ENCODE peak calls at places on chromosomes 7 and 10, in ten cellular contexts. V, P, Y, A, T, B, L, J, Z and W are unnamed samples.
A peak's percentile ranks its signal among the peaks of the same experiment; 100 is the strongest.

GRCh38 chr7:87370660-87371180 is 25.3 kb downstream of the CROT start:
- DNase-seq in A (no peak), L (no peak), Z (no peak), P (no peak), J (no peak), V (peak; percentile 78), Y (no peak), B (no peak), T (no peak), W (no peak)

GRCh38 chr7:155813791-155814568 is 1.7 kb upstream of the SHH start:
- DNase-seq in J (no peak), T (no peak), V (no peak), A (no peak), P (no peak), Z (no peak), B (no peak), Y (no peak), L (no peak), W (no peak)

GRCh38 chr10:54133201-54133600 is 667.8 kb downstream of the PCDH15 start:
- DNase-seq in B (no peak), J (no peak), V (no peak), T (no peak), Z (no peak), A (no peak), Y (no peak), P (no peak), L (no peak), W (no peak)

GRCh38 chr10:1297566-1298301 is 241.5 kb downstream of the WDR37 start:
- DNase-seq in J (peak; percentile 29), P (no peak), Y (no peak), T (no peak), V (no peak), L (no peak), A (no peak), Z (no peak), B (no peak), W (no peak)

GRCh38 chr7:80905334-80905733 is 13.5 kb downstream of the SEMA3C start:
- DNase-seq in V (no peak), P (no peak), T (no peak), A (no peak), Z (no peak), L (no peak), J (no peak), Y (no peak), B (no peak), W (no peak)

GRCh38 chr7:23055582-23056178 is 41.8 kb upstream of the HYCC1 start:
- DNase-seq in T (no peak), J (peak; percentile 45), L (no peak), P (peak; percentile 26), Z (peak; percentile 33), B (peak; percentile 9), V (peak; percentile 77), Y (peak; percentile 75), A (peak; percentile 23), W (peak; percentile 69)

GRCh38 chr10:60123668-60124067 is 217.3 kb upstream of the CCDC6 start:
- DNase-seq in V (peak; percentile 7), A (no peak), T (no peak), Z (no peak), L (no peak), P (no peak), B (no peak), J (no peak), Y (no peak), W (no peak)

GRCh38 chr10:132839061-132839460 is 53.1 kb upstream of the NKX6-2 start:
- DNase-seq in A (no peak), Z (no peak), T (no peak), Y (no peak), L (peak; percentile 49), P (no peak), J (no peak), B (no peak), V (no peak), W (no peak)

GRCh38 chr10:20998036-20998435 is 100.9 kb upstream of the NEBL start:
- DNase-seq in A (no peak), J (no peak), V (no peak), L (no peak), Y (no peak), P (no peak), T (no peak), B (no peak), Z (no peak), W (no peak)

GRCh38 chr7:27187702-27188665 is 3.0 kb upstream of the HOXA11 start:
- DNase-seq in V (no peak), Z (peak; percentile 44), L (peak; percentile 57), J (peak; percentile 46), P (no peak), T (no peak), Y (no peak), A (no peak), B (no peak), W (no peak)

GRCh38 chr10:71582019-71582418 is 137.6 kb downstream of the C10orf105 start:
- DNase-seq in V (peak; percentile 42), T (no peak), L (no peak), P (no peak), Z (no peak), J (peak; percentile 77), B (no peak), Y (no peak), A (no peak), W (peak; percentile 34)

GRCh38 chr7:1700536-1701333 is 30.7 kb downstream of the ELFN1 start:
- DNase-seq in V (no peak), Z (no peak), L (peak; percentile 40), J (no peak), A (no peak), B (no peak), Y (no peak), T (no peak), P (no peak), W (no peak)

GRCh38 chr10:101230185-101230917 is 1.1 kb upstream of the LBX1 start:
- DNase-seq in V (no peak), P (no peak), L (no peak), J (peak; percentile 68), Y (no peak), B (no peak), T (no peak), A (no peak), Z (peak; percentile 8), W (peak; percentile 35)

GRCh38 chr7:70553364-70553763 is 578.6 kb upstream of the GALNT17 start:
- DNase-seq in V (no peak), T (no peak), Y (no peak), J (no peak), L (no peak), Z (no peak), P (no peak), B (no peak), A (no peak), W (no peak)

GRCh38 chr7:150876817-150877526 is 24.7 kb downstream of the AOC1 start:
- DNase-seq in P (peak; percentile 42), L (no peak), V (peak; percentile 64), Y (peak; percentile 40), A (peak; percentile 17), B (peak; percentile 19), J (peak; percentile 67), Z (peak; percentile 66), T (peak; percentile 59), W (peak; percentile 79)

GRCh38 chr7:156545989-156546388 is 94.6 kb upstream of the RNF32 start:
- DNase-seq in P (no peak), B (no peak), Z (no peak), L (no peak), V (no peak), A (no peak), T (no peak), Y (no peak), J (no peak), W (no peak)

GRCh38 chr10:23150081-23150480 is 42.0 kb upstream of the PTF1A start:
- DNase-seq in Z (no peak), P (no peak), V (no peak), T (no peak), J (no peak), B (no peak), A (no peak), L (no peak), Y (no peak), W (no peak)

GRCh38 chr7:38438938-38439337 is 165.5 kb upstream of the TARP start:
- DNase-seq in Y (no peak), T (no peak), L (no peak), V (no peak), B (no peak), P (no peak), Z (no peak), A (no peak), J (no peak), W (no peak)

GRCh38 chr7:1709900-1710299 is 39.8 kb downstream of the ELFN1 start:
- DNase-seq in T (no peak), V (no peak), L (no peak), B (no peak), Z (no peak), P (no peak), Y (no peak), A (no peak), J (no peak), W (no peak)

GRCh38 chr7:123398931-123399330 is 135.5 kb downstream of the IQUB start:
- DNase-seq in T (no peak), P (no peak), A (no peak), Z (no peak), L (no peak), Y (no peak), V (peak; percentile 28), B (no peak), J (no peak), W (no peak)

GRCh38 chr7:156064921-156065386 is 252.7 kb upstream of the SHH start:
- DNase-seq in P (no peak), Y (no peak), T (no peak), B (no peak), J (no peak), Z (no peak), L (no peak), V (peak; percentile 31), A (no peak), W (no peak)

GRCh38 chr10:12613144-12613543 is 263.8 kb downstream of the CAMK1D start:
- DNase-seq in L (no peak), B (no peak), V (no peak), J (no peak), P (no peak), Z (no peak), A (no peak), Y (no peak), T (no peak), W (no peak)